ENCODE peak calls at places on chromosomes 5 and 9, in nine cellular contexts. D, R, J, G, M, S, K, Y and C are unnamed samples.

GRCh38 chr9:76618762-76619161 is 145.5 kb upstream of the PCA3 start:
- DNase-seq in K (no peak), D (no peak), Y (no peak), R (no peak), G (no peak), S (no peak), J (no peak), M (no peak), C (no peak)

GRCh38 chr5:157855404-157855994 is 3.4 kb downstream of the CLINT1 start:
- DNase-seq in S (no peak), K (peak; percentile 70), G (peak; percentile 64), M (peak; percentile 47), Y (peak; percentile 60), R (peak; percentile 73), J (peak; percentile 83), D (peak; percentile 63), C (peak; percentile 32)

GRCh38 chr5:119926301-119926700 is 296.9 kb downstream of the FAM170A start:
- DNase-seq in K (no peak), J (no peak), D (no peak), Y (no peak), S (no peak), G (no peak), M (no peak), R (no peak), C (no peak)

GRCh38 chr9:123769723-123770122 is 160.2 kb downstream of the DENND1A start:
- DNase-seq in S (no peak), Y (no peak), M (no peak), G (no peak), J (no peak), K (no peak), R (no peak), D (no peak), C (no peak)

GRCh38 chr9:26292943-26293342 is 599.7 kb downstream of the CAAP1 start:
- DNase-seq in D (no peak), J (peak; percentile 45), G (no peak), M (no peak), K (no peak), Y (no peak), S (no peak), R (no peak), C (no peak)

GRCh38 chr5:149680810-149681221 is 49.3 kb upstream of the PPARGC1B start:
- DNase-seq in M (no peak), G (no peak), K (peak; percentile 62), S (peak; percentile 84), Y (no peak), J (no peak), D (peak; percentile 86), R (no peak), C (peak; percentile 44)

GRCh38 chr9:34899535-34900158 is 58.4 kb upstream of the PHF24 start:
- DNase-seq in K (peak; percentile 76), M (peak; percentile 70), D (peak; percentile 78), S (peak; percentile 39), Y (peak; percentile 80), J (peak; percentile 73), R (peak; percentile 81), G (peak; percentile 84), C (peak; percentile 79)

GRCh38 chr9:131849391-131849790 is 109.5 kb upstream of the RAPGEF1 start:
- DNase-seq in D (no peak), J (no peak), K (no peak), R (no peak), G (no peak), Y (no peak), M (no peak), S (no peak), C (no peak)

GRCh38 chr5:9733456-9733855 is 103.3 kb upstream of the TAS2R1 start:
- DNase-seq in R (no peak), J (no peak), S (no peak), K (no peak), Y (no peak), D (no peak), G (no peak), M (no peak), C (no peak)

GRCh38 chr9:86246752-86247161 is 12.7 kb downstream of the C9orf153 start:
- DNase-seq in J (peak; percentile 14), Y (no peak), D (no peak), K (peak; percentile 66), G (peak; percentile 7), S (peak; percentile 80), M (peak; percentile 1), R (peak; percentile 37), C (peak; percentile 38)

DNA sequence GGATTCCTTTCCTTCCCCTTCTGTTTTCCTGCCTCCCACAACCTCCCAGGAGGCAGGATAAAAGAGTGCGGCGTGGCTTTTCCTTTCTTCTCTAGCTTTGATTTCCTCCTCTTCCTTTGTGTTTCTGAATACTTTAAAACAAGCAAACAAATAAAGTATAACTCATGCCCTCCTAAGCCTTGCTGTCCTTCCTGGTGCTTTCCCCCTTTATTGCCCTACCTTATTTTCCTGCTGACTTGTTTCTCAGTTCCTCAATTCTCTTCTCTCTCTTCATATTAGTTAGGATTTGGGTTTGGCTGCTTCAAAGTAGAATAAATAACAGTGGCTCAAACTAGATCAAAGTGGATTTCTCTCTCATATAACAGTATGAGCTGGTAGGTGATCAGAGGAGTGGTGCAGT is 157.5 kb upstream of the CD180 start:
- DNase-seq in G (no peak), M (no peak), D (no peak), J (no peak), Y (no peak), R (no peak), S (no peak), K (no peak), C (no peak)
- H3K4me1 ChIP-seq in G (no peaks in the 10 kb centered on the region), M (peaks cover 6% of the 10 kb centered on the region), D (no peaks in the 10 kb centered on the region), J (no peaks in the 10 kb centered on the region), Y (no peaks in the 10 kb centered on the region), R (peaks cover 8% of the 10 kb centered on the region), S (no peaks in the 10 kb centered on the region), K (no peaks in the 10 kb centered on the region), C (no peaks in the 10 kb centered on the region)

DNA sequence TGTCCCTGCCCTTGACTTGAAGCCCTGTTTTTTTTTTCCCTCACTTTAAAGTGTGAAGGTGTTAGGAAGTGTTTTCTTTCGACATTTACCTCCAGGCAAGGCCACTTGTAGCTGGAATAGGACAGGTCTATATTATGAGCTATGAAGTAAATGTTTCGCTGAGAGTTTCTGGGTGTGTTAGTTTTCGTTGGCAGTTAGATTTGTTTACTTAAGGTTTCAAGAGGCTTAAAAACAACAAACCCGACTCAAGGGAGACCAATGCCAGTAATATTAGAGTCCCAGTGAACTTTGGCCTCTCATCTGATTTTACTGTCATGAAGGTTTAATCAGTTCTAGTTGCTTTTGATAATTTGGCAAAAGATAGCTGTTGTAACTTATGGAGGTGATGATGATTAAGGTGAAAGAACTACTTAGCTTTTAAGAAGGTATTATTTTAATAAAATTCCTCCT is 25.2 kb downstream of the OCLN start:
- DNase-seq in D (no peak), G (no peak), Y (no peak), K (no peak), R (no peak), M (no peak), S (no peak), J (peak; percentile 73), C (no peak)
- H3K4me1 ChIP-seq in D (no peaks in the 10 kb centered on the region), G (peaks cover 87% of the 10 kb centered on the region), Y (peaks cover 62% of the 10 kb centered on the region), K (no peaks in the 10 kb centered on the region), R (no peaks in the 10 kb centered on the region), M (no peaks in the 10 kb centered on the region), S (no peaks in the 10 kb centered on the region), J (peaks cover 64% of the 10 kb centered on the region), C (no peaks in the 10 kb centered on the region)

GRCh38 chr9:116377179-116377790 is 223.7 kb downstream of the PAPPA start:
- DNase-seq in G (no peak), D (no peak), M (no peak), K (no peak), J (peak; percentile 48), R (no peak), Y (no peak), S (no peak), C (no peak)

GRCh38 chr9:116380496-116380995 is 227.0 kb downstream of the PAPPA start:
- DNase-seq in Y (no peak), K (no peak), M (no peak), S (no peak), R (no peak), J (no peak), D (no peak), G (no peak), C (no peak)

GRCh38 chr9:116381350-116381749 is 227.8 kb downstream of the PAPPA start:
- DNase-seq in K (no peak), M (no peak), Y (no peak), D (no peak), R (no peak), J (no peak), G (no peak), S (no peak), C (no peak)

GRCh38 chr9:116382053-116382452 is 228.5 kb downstream of the PAPPA start:
- DNase-seq in M (no peak), D (no peak), K (no peak), J (no peak), Y (no peak), R (no peak), G (no peak), S (no peak), C (no peak)

GRCh38 chr9:116378873-116379272 is 225.3 kb downstream of the PAPPA start:
- DNase-seq in J (no peak), G (no peak), K (no peak), Y (no peak), S (no peak), D (no peak), M (no peak), R (no peak), C (no peak)
- H3K4me1 ChIP-seq in J (peaks cover 87% of the 10 kb centered on the region), G (no peaks in the 10 kb centered on the region), K (peaks cover 6% of the 10 kb centered on the region), Y (no peaks in the 10 kb centered on the region), S (no peaks in the 10 kb centered on the region), D (no peaks in the 10 kb centered on the region), M (no peaks in the 10 kb centered on the region), R (no peaks in the 10 kb centered on the region), C (peaks cover 4% of the 10 kb centered on the region)

DNA sequence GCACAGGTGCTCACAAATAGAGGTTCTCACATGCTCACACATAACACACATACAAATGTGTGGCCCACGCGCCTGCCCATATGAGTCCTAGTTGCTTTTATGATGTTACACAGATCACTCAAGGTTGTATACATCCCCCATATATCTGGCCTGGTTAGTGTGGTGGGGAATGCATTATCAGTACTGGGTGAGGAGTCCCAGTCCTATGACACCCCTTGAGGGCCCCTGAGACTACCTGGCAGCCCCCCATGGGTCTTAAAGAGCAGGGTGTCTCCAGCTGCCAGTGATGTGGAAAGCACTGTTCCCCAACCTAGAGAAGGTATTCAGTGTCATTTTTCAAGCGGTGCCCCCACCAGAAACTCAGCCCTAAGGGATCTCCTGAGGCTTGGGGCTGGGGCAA is 2.8 kb upstream of the HAND1 start:
- DNase-seq in J (no peak), D (no peak), R (no peak), M (no peak), K (no peak), S (no peak), Y (no peak), G (no peak), C (no peak)
- H3K4me1 ChIP-seq in J (peaks cover 11% of the 10 kb centered on the region), D (no peaks in the 10 kb centered on the region), R (no peaks in the 10 kb centered on the region), M (peaks cover 11% of the 10 kb centered on the region), K (peaks cover 57% of the 10 kb centered on the region), S (peaks cover 6% of the 10 kb centered on the region), Y (peaks cover 67% of the 10 kb centered on the region), G (peaks cover 65% of the 10 kb centered on the region), C (peaks cover 61% of the 10 kb centered on the region)

DNA sequence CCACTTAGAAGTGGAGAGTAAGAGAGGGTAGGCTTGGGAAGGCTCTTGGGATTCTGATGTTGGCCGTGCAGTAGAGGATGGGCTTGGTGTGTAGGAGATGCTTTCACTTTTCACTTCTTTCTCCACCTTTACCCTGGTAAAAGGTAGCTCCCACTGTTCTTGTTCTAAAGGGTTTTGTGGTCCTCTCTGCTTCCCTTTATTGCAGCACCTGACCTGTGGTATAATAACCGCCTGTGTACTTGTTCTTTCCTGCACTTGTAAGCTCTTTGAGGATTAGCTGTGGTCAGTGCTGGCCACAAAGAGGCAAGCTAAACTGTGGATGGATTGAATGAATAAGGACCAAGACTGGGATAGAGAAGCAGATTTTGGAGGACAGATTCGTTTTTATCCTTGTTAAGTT is 25.2 kb downstream of the KDM4C start:
- DNase-seq in J (no peak), R (no peak), K (no peak), Y (no peak), D (no peak), M (no peak), G (no peak), S (no peak), C (no peak)
- H3K4me1 ChIP-seq in J (peaks cover 42% of the 10 kb centered on the region), R (peaks cover 11% of the 10 kb centered on the region), K (peaks cover 52% of the 10 kb centered on the region), Y (peaks cover 86% of the 10 kb centered on the region), D (no peaks in the 10 kb centered on the region), M (peaks cover 6% of the 10 kb centered on the region), G (peaks cover 76% of the 10 kb centered on the region), S (peaks cover 24% of the 10 kb centered on the region), C (peaks cover 65% of the 10 kb centered on the region)